ENCODE peak calls at places on chromosomes 12 and 14, in nine cellular contexts. C is iris pigment epithelial cell; F is stimulated activated CD8-positive, alpha-beta memory T cell treated with anti-CD3 and anti-CD28 coated beads, Interleukin-4, amount 100 ng/mL, for 1 hour; D is cardiac septum; U is HuH-7; A is amygdala; R is type B pancreatic cell; O is activated CD8-positive, alpha-beta memory T cell treated with anti-CD3 and anti-CD28 coated beads for 4 hours; H is MV-4-11. Z is an unnamed sample.

GRCh38 chr14:29548948-29549370 is 378.7 kb downstream of the PRKD1 start:
- DNase-seq in O (no peak), H (peak), C (peak), U (peak), A (no peak), F (no peak), D (no peak), R (no peak), Z (no peak)

GRCh38 chr12:129700036-129700435 is 203.8 kb downstream of the TMEM132D start:
- DNase-seq in A (no peak), C (no peak), O (no peak), H (no peak), U (no peak), F (no peak), D (no peak), R (no peak), Z (no peak)

GRCh38 chr14:75307700-75308379 is 29.2 kb downstream of the FOS start:
- DNase-seq in O (peak), F (no peak), C (peak), R (peak), D (peak), U (peak), H (peak), A (peak), Z (peak)

GRCh38 chr14:36454599-36455240 is 65.3 kb downstream of the NKX2-1 start:
- DNase-seq in R (no peak), C (no peak), H (no peak), U (peak), O (no peak), A (no peak), F (no peak), D (no peak), Z (no peak)

GRCh38 chr12:42696424-42697149 is 107.0 kb upstream of the PRICKLE1 start:
- DNase-seq in C (peak), U (no peak), D (no peak), R (no peak), H (peak), A (no peak), O (no peak), F (no peak), Z (no peak)

GRCh38 chr12:110224379-110225304 is 56.4 kb upstream of the ATP2A2 start:
- DNase-seq in R (no peak), O (no peak), F (no peak), D (no peak), H (peak), U (no peak), C (peak), A (no peak), Z (no peak)

GRCh38 chr12:16385779-16386646 is 38.6 kb downstream of the MGST1 start:
- DNase-seq in U (peak), A (peak), R (no peak), O (no peak), C (peak), F (no peak), D (no peak), H (peak), Z (no peak)

GRCh38 chr14:34465069-34465859 is 3.2 kb upstream of the SPTSSA start:
- DNase-seq in O (no peak), C (peak), F (no peak), A (no peak), R (no peak), H (peak), D (no peak), U (no peak), Z (no peak)

GRCh38 chr12:94377599-94377998 is 82.1 kb downstream of the CEP83 start:
- DNase-seq in H (no peak), R (no peak), U (no peak), C (no peak), O (no peak), F (no peak), A (no peak), D (no peak), Z (no peak)

GRCh38 chr12:9751204-9752144 is 9.2 kb downstream of the CD69 start:
- DNase-seq in F (peak), C (peak), H (peak), D (no peak), U (peak), A (no peak), R (no peak), O (no peak), Z (no peak)

Z was measured in central memory CD8-positive, alpha-beta T cell.